ENCODE peak calls at places on chromosome 9, in six cellular contexts. G is stimulated activated CD4-positive, alpha-beta T cell treated with anti-CD3 and anti-CD28 coated beads, Interleukin-15, amount 100 ng/mL, for 24 hours; P is activated gamma-delta T cell treated with Interleukin-2 at 50 U/mL for 16 hours; V is uterus; K is SJSA1; O is HEK293T. F is an unnamed sample.

GRCh38 chr9:121599186-121599871 is 52.1 kb upstream of the DAB2IP start:
- DNase-seq in K (no peak), P (no peak), G (no peak), V (peak; percentile 80), O (peak; percentile 78), F (peak; percentile 67)

GRCh38 chr9:28971881-28972280 is 1398.6 kb upstream of the C9orf72 start:
- DNase-seq in G (no peak), O (no peak), V (no peak), K (no peak), P (no peak), F (no peak)

GRCh38 chr9:92715488-92716231 is 45.7 kb upstream of the IPPK start:
- DNase-seq in O (no peak), K (no peak), P (no peak), V (peak; percentile 47), G (no peak), F (no peak)

GRCh38 chr9:88812938-88813670 is 178.2 kb upstream of the S1PR3 start:
- DNase-seq in V (no peak), O (no peak), K (no peak), G (no peak), P (no peak), F (no peak)

GRCh38 chr9:127867356-127868277 is 9.9 kb downstream of the AK1 start:
- DNase-seq in G (no peak), K (no peak), P (no peak), V (no peak), O (no peak), F (no peak)

GRCh38 chr9:17520264-17521058 is 58.4 kb upstream of the SH3GL2 start:
- DNase-seq in K (no peak), O (no peak), V (no peak), G (no peak), P (no peak), F (no peak)

GRCh38 chr9:125850231-125850630 is 103.1 kb downstream of the PBX3 start:
- DNase-seq in G (no peak), O (no peak), P (no peak), K (no peak), V (no peak), F (no peak)

GRCh38 chr9:31776471-31776870 is 608.0 kb upstream of the ACO1 start:
- DNase-seq in O (no peak), V (no peak), K (no peak), G (no peak), P (no peak), F (peak; percentile 73)

GRCh38 chr9:125795970-125796596 is 48.9 kb downstream of the PBX3 start:
- DNase-seq in P (no peak), O (no peak), K (no peak), V (no peak), G (no peak), F (no peak)

GRCh38 chr9:95504053-95504963 is 12.5 kb downstream of the PTCH1 start:
- DNase-seq in V (no peak), P (no peak), K (peak; percentile 71), G (no peak), O (no peak), F (no peak)

GRCh38 chr9:14251146-14252071 is 62.5 kb downstream of the NFIB start:
- DNase-seq in K (peak; percentile 42), P (no peak), O (no peak), V (peak; percentile 66), G (no peak), F (peak; percentile 37)

GRCh38 chr9:38405841-38406240 is 13.3 kb downstream of the ALDH1B1 start:
- DNase-seq in K (no peak), V (no peak), G (no peak), P (no peak), O (no peak), F (no peak)

GRCh38 chr9:129287595-129288305 is 109.7 kb upstream of the IER5L start:
- DNase-seq in P (no peak), K (no peak), O (no peak), V (peak; percentile 6), G (no peak), F (no peak)

GRCh38 chr9:16509946-16510504 is 360.4 kb downstream of the BNC2 start:
- DNase-seq in P (no peak), K (peak; percentile 29), V (no peak), O (no peak), G (no peak), F (no peak)

GRCh38 chr9:123893831-123894460 is 36.0 kb downstream of the DENND1A start:
- DNase-seq in P (no peak), G (no peak), K (peak; percentile 48), V (no peak), O (no peak), F (no peak)

GRCh38 chr9:89177401-89178161 is 1.0 kb downstream of the SHC3 start:
- DNase-seq in K (no peak), O (no peak), P (no peak), V (no peak), G (no peak), F (peak; percentile 52)

GRCh38 chr9:124812401-124813016 is 35.6 kb downstream of the OLFML2A start:
- DNase-seq in V (peak; percentile 89), G (peak; percentile 16), K (peak; percentile 97), P (no peak), O (peak; percentile 49), F (peak; percentile 32)

GRCh38 chr9:7234144-7234543 is 476.4 kb downstream of the KDM4C start:
- DNase-seq in O (peak; percentile 22), V (no peak), P (no peak), K (no peak), G (peak; percentile 63), F (peak; percentile 32)

GRCh38 chr9:89880161-89880560 is 275.3 kb downstream of the GADD45G start:
- DNase-seq in V (no peak), O (no peak), K (no peak), P (no peak), G (no peak), F (no peak)

GRCh38 chr9:131976157-131976740 is 103.4 kb downstream of the MED27 start:
- DNase-seq in P (no peak), G (no peak), O (no peak), K (no peak), V (no peak), F (peak; percentile 39)

GRCh38 chr9:117737721-117738226 is 33.6 kb downstream of the TLR4 start:
- DNase-seq in G (no peak), P (no peak), V (no peak), K (no peak), O (no peak), F (no peak)

GRCh38 chr9:109132473-109133095 is 12.8 kb upstream of the TMEM245 start:
- DNase-seq in V (no peak), G (no peak), O (no peak), P (no peak), K (no peak), F (no peak)

GRCh38 chr9:86792136-86792535 is 155.2 kb downstream of the GAS1 start:
- DNase-seq in V (no peak), G (no peak), O (no peak), P (no peak), K (peak; percentile 4), F (no peak)

GRCh38 chr9:86614871-86615849 is 260.9 kb upstream of the TUT7 start:
- DNase-seq in G (peak; percentile 24), K (peak; percentile 53), V (no peak), O (peak; percentile 44), P (no peak), F (no peak)

GRCh38 chr9:100322954-100323536 is 29.7 kb downstream of the TEX10 start:
- DNase-seq in P (peak; percentile 10), V (no peak), G (peak; percentile 13), O (peak; percentile 13), K (peak; percentile 25), F (peak; percentile 48)

GRCh38 chr9:89797970-89798369 is 193.2 kb downstream of the GADD45G start:
- DNase-seq in G (no peak), O (no peak), K (no peak), P (no peak), V (no peak), F (no peak)

GRCh38 chr9:121824651-121825480 is 173.4 kb downstream of the DAB2IP start:
- DNase-seq in O (peak; percentile 21), P (no peak), G (no peak), K (no peak), V (no peak), F (peak; percentile 39)

GRCh38 chr9:121021294-121021693 is 28.8 kb downstream of the C5 start:
- DNase-seq in V (peak; percentile 20), O (no peak), K (no peak), P (no peak), G (no peak), F (no peak)

GRCh38 chr9:134518004-134518606 is 123.5 kb upstream of the COL5A1 start:
- DNase-seq in V (no peak), O (no peak), G (no peak), P (no peak), K (no peak), F (peak; percentile 95)

GRCh38 chr9:135743546-135744332 is 41.8 kb downstream of the KCNT1 start:
- DNase-seq in O (no peak), P (no peak), V (no peak), G (no peak), K (no peak), F (no peak)

GRCh38 chr9:131837316-131837715 is 97.4 kb upstream of the RAPGEF1 start:
- DNase-seq in P (no peak), V (no peak), K (no peak), G (no peak), O (no peak), F (peak; percentile 69)